ENCODE peak calls at places on chromosomes 4 and X, in eight cellular contexts. One of them, this sample, is unnamed.

GRCh38 chr4:83964996-83965541 is 429.2 kb downstream of the GPAT3 start:
- DNase-seq in CD14-positive monocyte: no peak
- DNase-seq in left ventricle myocardium superior: no peak
- DNase-seq in NCI-H774: no peak
- DNase-seq in fibroblast of gingiva: no peak
- DNase-seq in IMR-90: peak
- DNase-seq in activated CD4-positive, alpha-beta T cell treated with anti-CD3 and anti-CD28 coated beads, Interleukin-2, amount 50 U/mL, for 24 hours: no peak
- DNase-seq in activated T-helper 1 cell treated with Interleukin-2 at 50 U/mL for 16 hours: no peak
- DNase-seq in this sample: no peak

GRCh38 chr4:128831526-128832252 is 22.2 kb downstream of the JADE1 start:
- DNase-seq in CD14-positive monocyte: no peak
- DNase-seq in left ventricle myocardium superior: no peak
- DNase-seq in NCI-H774: peak
- DNase-seq in fibroblast of gingiva: peak
- DNase-seq in IMR-90: peak
- DNase-seq in activated CD4-positive, alpha-beta T cell treated with anti-CD3 and anti-CD28 coated beads, Interleukin-2, amount 50 U/mL, for 24 hours: no peak
- DNase-seq in activated T-helper 1 cell treated with Interleukin-2 at 50 U/mL for 16 hours: no peak
- DNase-seq in this sample: no peak

GRCh38 chr4:41433361-41433760 is 104.6 kb upstream of the LIMCH1 start:
- DNase-seq in CD14-positive monocyte: no peak
- DNase-seq in left ventricle myocardium superior: no peak
- DNase-seq in NCI-H774: no peak
- DNase-seq in fibroblast of gingiva: no peak
- DNase-seq in IMR-90: no peak
- DNase-seq in activated CD4-positive, alpha-beta T cell treated with anti-CD3 and anti-CD28 coated beads, Interleukin-2, amount 50 U/mL, for 24 hours: no peak
- DNase-seq in activated T-helper 1 cell treated with Interleukin-2 at 50 U/mL for 16 hours: no peak
- DNase-seq in this sample: no peak

GRCh38 chr4:151150821-151151580 is 51.6 kb downstream of the RPS3A start:
- DNase-seq in CD14-positive monocyte: no peak
- DNase-seq in left ventricle myocardium superior: no peak
- DNase-seq in NCI-H774: no peak
- DNase-seq in fibroblast of gingiva: no peak
- DNase-seq in IMR-90: no peak
- DNase-seq in activated CD4-positive, alpha-beta T cell treated with anti-CD3 and anti-CD28 coated beads, Interleukin-2, amount 50 U/mL, for 24 hours: no peak
- DNase-seq in activated T-helper 1 cell treated with Interleukin-2 at 50 U/mL for 16 hours: no peak
- DNase-seq in this sample: no peak

GRCh38 chr4:52751349-52751911 is at the start of gene ERVMER34-1:
- DNase-seq in CD14-positive monocyte: no peak
- DNase-seq in left ventricle myocardium superior: peak
- DNase-seq in NCI-H774: peak
- DNase-seq in fibroblast of gingiva: no peak
- DNase-seq in IMR-90: no peak
- DNase-seq in activated CD4-positive, alpha-beta T cell treated with anti-CD3 and anti-CD28 coated beads, Interleukin-2, amount 50 U/mL, for 24 hours: no peak
- DNase-seq in activated T-helper 1 cell treated with Interleukin-2 at 50 U/mL for 16 hours: no peak
- DNase-seq in this sample: peak

GRCh38 chr4:124636793-124637192 is 75.7 kb downstream of the ANKRD50 start:
- DNase-seq in CD14-positive monocyte: no peak
- DNase-seq in left ventricle myocardium superior: no peak
- DNase-seq in NCI-H774: no peak
- DNase-seq in fibroblast of gingiva: no peak
- DNase-seq in IMR-90: no peak
- DNase-seq in activated CD4-positive, alpha-beta T cell treated with anti-CD3 and anti-CD28 coated beads, Interleukin-2, amount 50 U/mL, for 24 hours: no peak
- DNase-seq in activated T-helper 1 cell treated with Interleukin-2 at 50 U/mL for 16 hours: no peak
- DNase-seq in this sample: no peak

GRCh38 chr4:109998867-109999303 is 86.2 kb downstream of the EGF start:
- DNase-seq in CD14-positive monocyte: no peak
- DNase-seq in left ventricle myocardium superior: no peak
- DNase-seq in NCI-H774: peak
- DNase-seq in fibroblast of gingiva: peak
- DNase-seq in IMR-90: peak
- DNase-seq in activated CD4-positive, alpha-beta T cell treated with anti-CD3 and anti-CD28 coated beads, Interleukin-2, amount 50 U/mL, for 24 hours: peak
- DNase-seq in activated T-helper 1 cell treated with Interleukin-2 at 50 U/mL for 16 hours: no peak
- DNase-seq in this sample: no peak

GRCh38 chr4:121927948-121928347 is 23.9 kb downstream of the TRPC3 start:
- DNase-seq in CD14-positive monocyte: no peak
- DNase-seq in left ventricle myocardium superior: no peak
- DNase-seq in NCI-H774: no peak
- DNase-seq in fibroblast of gingiva: no peak
- DNase-seq in IMR-90: no peak
- DNase-seq in activated CD4-positive, alpha-beta T cell treated with anti-CD3 and anti-CD28 coated beads, Interleukin-2, amount 50 U/mL, for 24 hours: no peak
- DNase-seq in activated T-helper 1 cell treated with Interleukin-2 at 50 U/mL for 16 hours: no peak
- DNase-seq in this sample: no peak

GRCh38 chr4:1045193-1045594 is 33.8 kb downstream of the FGFRL1 start:
- DNase-seq in CD14-positive monocyte: peak
- DNase-seq in left ventricle myocardium superior: peak
- DNase-seq in NCI-H774: no peak
- DNase-seq in fibroblast of gingiva: no peak
- DNase-seq in IMR-90: no peak
- DNase-seq in activated CD4-positive, alpha-beta T cell treated with anti-CD3 and anti-CD28 coated beads, Interleukin-2, amount 50 U/mL, for 24 hours: no peak
- DNase-seq in activated T-helper 1 cell treated with Interleukin-2 at 50 U/mL for 16 hours: no peak
- DNase-seq in this sample: peak

GRCh38 chr4:122341906-122342305 is 36.9 kb upstream of the ADAD1 start:
- DNase-seq in CD14-positive monocyte: no peak
- DNase-seq in left ventricle myocardium superior: no peak
- DNase-seq in NCI-H774: no peak
- DNase-seq in fibroblast of gingiva: peak
- DNase-seq in IMR-90: peak
- DNase-seq in activated CD4-positive, alpha-beta T cell treated with anti-CD3 and anti-CD28 coated beads, Interleukin-2, amount 50 U/mL, for 24 hours: no peak
- DNase-seq in activated T-helper 1 cell treated with Interleukin-2 at 50 U/mL for 16 hours: no peak
- DNase-seq in this sample: no peak

GRCh38 chr4:17550549-17550948 is 26.4 kb upstream of the LAP3 start:
- DNase-seq in CD14-positive monocyte: no peak
- DNase-seq in left ventricle myocardium superior: no peak
- DNase-seq in NCI-H774: no peak
- DNase-seq in fibroblast of gingiva: no peak
- DNase-seq in IMR-90: no peak
- DNase-seq in activated CD4-positive, alpha-beta T cell treated with anti-CD3 and anti-CD28 coated beads, Interleukin-2, amount 50 U/mL, for 24 hours: no peak
- DNase-seq in activated T-helper 1 cell treated with Interleukin-2 at 50 U/mL for 16 hours: no peak
- DNase-seq in this sample: no peak

GRCh38 chrX:100408643-100409315 is 1.3 kb downstream of the PCDH19 start:
- DNase-seq in CD14-positive monocyte: no peak
- DNase-seq in left ventricle myocardium superior: no peak
- DNase-seq in NCI-H774: no peak
- DNase-seq in fibroblast of gingiva: no peak
- DNase-seq in IMR-90: no peak
- DNase-seq in activated CD4-positive, alpha-beta T cell treated with anti-CD3 and anti-CD28 coated beads, Interleukin-2, amount 50 U/mL, for 24 hours: no peak
- DNase-seq in activated T-helper 1 cell treated with Interleukin-2 at 50 U/mL for 16 hours: no peak
- DNase-seq in this sample: no peak

GRCh38 chrX:55014897-55015299 is 14.7 kb downstream of the APEX2 start:
- DNase-seq in CD14-positive monocyte: no peak
- DNase-seq in left ventricle myocardium superior: no peak
- DNase-seq in NCI-H774: no peak
- DNase-seq in fibroblast of gingiva: no peak
- DNase-seq in IMR-90: no peak
- DNase-seq in activated CD4-positive, alpha-beta T cell treated with anti-CD3 and anti-CD28 coated beads, Interleukin-2, amount 50 U/mL, for 24 hours: no peak
- DNase-seq in activated T-helper 1 cell treated with Interleukin-2 at 50 U/mL for 16 hours: no peak
- DNase-seq in this sample: no peak

GRCh38 chr4:88938138-88938537 is 118.8 kb downstream of the FAM13A start:
- DNase-seq in CD14-positive monocyte: no peak
- DNase-seq in left ventricle myocardium superior: no peak
- DNase-seq in NCI-H774: no peak
- DNase-seq in fibroblast of gingiva: peak
- DNase-seq in IMR-90: peak
- DNase-seq in activated CD4-positive, alpha-beta T cell treated with anti-CD3 and anti-CD28 coated beads, Interleukin-2, amount 50 U/mL, for 24 hours: no peak
- DNase-seq in activated T-helper 1 cell treated with Interleukin-2 at 50 U/mL for 16 hours: no peak
- DNase-seq in this sample: no peak

GRCh38 chr4:119130365-119131065 is 5.1 kb upstream of the MYOZ2 start:
- DNase-seq in CD14-positive monocyte: no peak
- DNase-seq in left ventricle myocardium superior: no peak
- DNase-seq in NCI-H774: peak
- DNase-seq in fibroblast of gingiva: peak
- DNase-seq in IMR-90: peak
- DNase-seq in activated CD4-positive, alpha-beta T cell treated with anti-CD3 and anti-CD28 coated beads, Interleukin-2, amount 50 U/mL, for 24 hours: no peak
- DNase-seq in activated T-helper 1 cell treated with Interleukin-2 at 50 U/mL for 16 hours: no peak
- DNase-seq in this sample: no peak

This sample was measured in right lobe of liver.